ENCODE peak calls at places on chromosomes 11 and 22, in five cellular contexts. Y, P, W, L and F are unnamed samples.

GRCh38 chr22:24181088-24181995 is at the start of gene SUSD2:
- DNase-seq in W (peak), Y (no peak), L (peak), P (peak), F (no peak)

GRCh38 chr11:2509481-2510001 is 64.7 kb downstream of the KCNQ1 start:
- DNase-seq in P (no peak), L (no peak), W (no peak), Y (no peak), F (no peak)

GRCh38 chr22:19799322-19800190 is 39.0 kb downstream of the TBX1 start:
- DNase-seq in L (no peak), P (no peak), Y (no peak), W (no peak), F (no peak)

GRCh38 chr11:128040603-128041002 is 546.8 kb downstream of the ETS1 start:
- DNase-seq in P (no peak), L (no peak), W (no peak), Y (no peak), F (peak)

GRCh38 chr22:31103111-31103510 is 4.3 kb downstream of the SELENOM start:
- DNase-seq in L (no peak), P (no peak), Y (no peak), W (no peak), F (no peak)

GRCh38 chr11:12706531-12707499 is 32.6 kb downstream of the TEAD1 start:
- DNase-seq in Y (no peak), W (peak), P (peak), L (no peak), F (peak)

GRCh38 chr11:99952816-99953215 is 734.3 kb upstream of the ARHGAP42 start:
- DNase-seq in W (no peak), P (no peak), Y (no peak), L (no peak), F (no peak)

GRCh38 chr11:119912214-119912613 is 183.2 kb upstream of the NECTIN1 start:
- DNase-seq in P (no peak), Y (no peak), W (no peak), L (no peak), F (no peak)

GRCh38 chr11:1628506-1629325 is 859 bp upstream of the KRTAP5-5 start:
- DNase-seq in Y (no peak), P (peak), W (peak), L (peak), F (peak)

GRCh38 chr11:96338910-96339703 is 3.9 kb downstream of the MAML2 start:
- DNase-seq in W (no peak), Y (peak), L (no peak), P (peak), F (no peak)

GRCh38 chr11:125123947-125124633 is 12.7 kb upstream of the TMEM218 start:
- DNase-seq in W (peak), L (no peak), P (peak), Y (no peak), F (peak)

GRCh38 chr11:110962907-110963306 is 250.7 kb upstream of the ARHGAP20 start:
- DNase-seq in Y (no peak), P (no peak), W (no peak), L (no peak), F (no peak)

GRCh38 chr11:18710545-18710944 is 12.0 kb downstream of the TMEM86A start:
- DNase-seq in Y (no peak), P (no peak), W (no peak), L (no peak), F (no peak)

GRCh38 chr11:96307748-96308133 is 35.3 kb downstream of the MAML2 start:
- DNase-seq in W (no peak), P (no peak), L (no peak), Y (no peak), F (no peak)

DNA sequence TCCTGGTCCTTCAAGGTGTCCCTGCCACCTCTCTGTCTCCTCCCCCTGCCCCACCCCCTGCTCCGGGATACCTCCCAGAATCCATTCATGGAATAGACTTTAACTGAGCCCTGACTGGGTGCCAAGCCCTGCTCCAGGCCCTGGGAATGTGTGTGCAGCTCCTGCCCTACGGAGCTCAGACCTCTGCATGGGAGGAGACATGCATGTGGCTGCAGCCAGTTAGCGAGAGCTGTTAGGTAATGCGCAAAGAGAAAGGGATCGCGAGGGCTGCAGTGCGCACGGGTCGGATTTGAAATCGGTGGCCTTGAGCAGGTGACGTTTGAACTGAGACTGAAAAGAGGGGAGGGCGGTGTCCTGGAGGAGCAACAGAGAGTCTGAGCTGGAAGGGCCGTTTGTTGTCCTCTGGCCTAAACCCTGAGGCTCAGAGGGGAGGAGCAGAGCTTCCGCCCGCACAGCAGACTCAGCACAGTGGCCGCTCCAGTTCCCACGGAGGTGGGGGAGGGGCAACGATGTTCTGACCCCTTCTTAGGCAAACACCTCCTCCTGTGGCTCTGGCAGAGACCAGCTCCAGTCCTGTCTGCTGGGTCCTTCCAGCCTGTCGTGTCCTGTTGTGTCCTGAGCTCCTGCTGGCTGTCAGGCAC is 19.8 kb upstream of the LRRC10B start:
- DNase-seq in Y (no peak), L (peak), P (peak), W (peak), F (peak)
- TF ChIP-seq JUND in Y (no peak), L (no peak), P (no peak), W (no peak), F (no peak)

GRCh38 chr11:118659314-118659939 is 20.0 kb downstream of the TREH start:
- DNase-seq in L (peak), Y (peak), P (peak), W (peak), F (peak)
- TF ChIP-seq JUND in L (peak), Y (no peak), P (no peak), W (no peak), F (no peak)

GRCh38 chr22:21449531-21450319 is 17.5 kb upstream of the TMEM191C start:
- DNase-seq in L (peak), Y (no peak), P (no peak), W (no peak), F (no peak)
- TF ChIP-seq JUND in L (no peak), Y (no peak), P (no peak), W (no peak), F (no peak)

GRCh38 chr11:118610773-118611432 is 3.5 kb downstream of the PHLDB1 start:
- DNase-seq in W (peak), P (peak), Y (no peak), L (peak), F (peak)

GRCh38 chr11:118610220-118610772 is 2.9 kb downstream of the PHLDB1 start:
- DNase-seq in L (peak), W (no peak), P (no peak), Y (no peak), F (no peak)

GRCh38 chr11:118607401-118608267 is at the start of gene PHLDB1:
- DNase-seq in Y (no peak), P (peak), L (peak), W (peak), F (peak)

GRCh38 chr11:118608268-118609214 is 1.1 kb downstream of the PHLDB1 start:
- DNase-seq in L (peak), P (no peak), W (peak), Y (no peak), F (peak)

GRCh38 chr11:118609380-118610219 is 2.2 kb downstream of the PHLDB1 start:
- DNase-seq in W (peak), P (no peak), L (peak), Y (no peak), F (no peak)
- TF ChIP-seq JUND in W (no peak), P (no peak), L (no peak), Y (no peak), F (no peak)

DNA sequence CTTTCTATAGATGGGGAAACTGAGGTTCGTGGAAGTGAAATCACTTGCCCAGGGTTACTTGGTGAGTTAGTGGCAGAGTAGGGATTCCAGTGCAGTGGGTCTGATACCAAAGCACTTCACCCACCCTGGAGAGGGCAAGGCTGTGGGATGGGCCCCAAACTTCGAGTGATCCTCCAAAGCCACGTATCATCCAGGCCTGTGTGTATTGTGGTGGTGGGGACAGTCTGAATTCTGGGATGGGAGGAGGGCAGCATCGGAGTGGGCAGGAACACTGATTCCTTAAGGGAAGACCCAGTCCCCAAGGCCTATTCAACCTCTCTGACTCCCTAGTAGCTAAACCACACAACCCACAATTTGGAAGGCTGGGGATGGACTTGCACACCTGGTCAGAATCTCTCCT is 11.6 kb downstream of the TMPRSS13 start:
- DNase-seq in W (no peak), P (no peak), L (no peak), Y (no peak), F (no peak)
- TF ChIP-seq JUND in W (no peak), P (no peak), L (no peak), Y (no peak), F (no peak)